ENCODE peak calls at places on chromosomes 7 and 10, in six cellular contexts. One of them, this sample, is unnamed.

GRCh38 chr7:128094686-128095085 is 63.4 kb upstream of the LRRC4 start:
- DNase-seq in colonic mucosa: no peak
- DNase-seq in neural progenitor cell: no peak
- DNase-seq in OCI-LY7: no peak
- DNase-seq in fibroblast of mammary gland: no peak
- DNase-seq in WERI-Rb-1: peak
- DNase-seq in this sample: no peak

GRCh38 chr10:125848371-125848770 is 25.0 kb downstream of the BCCIP start:
- DNase-seq in colonic mucosa: no peak
- DNase-seq in WERI-Rb-1: no peak
- DNase-seq in OCI-LY7: no peak
- DNase-seq in fibroblast of mammary gland: no peak
- DNase-seq in neural progenitor cell: no peak
- DNase-seq in this sample: no peak

GRCh38 chr10:60434418-60435046 is 44.9 kb upstream of the ANK3 start:
- DNase-seq in fibroblast of mammary gland: peak
- DNase-seq in WERI-Rb-1: peak
- DNase-seq in colonic mucosa: peak
- DNase-seq in OCI-LY7: peak
- DNase-seq in neural progenitor cell: peak
- DNase-seq in this sample: peak

GRCh38 chr7:94620703-94621118 is 35.2 kb downstream of the SGCE start:
- DNase-seq in neural progenitor cell: no peak
- DNase-seq in WERI-Rb-1: peak
- DNase-seq in OCI-LY7: no peak
- DNase-seq in colonic mucosa: peak
- DNase-seq in fibroblast of mammary gland: peak
- DNase-seq in this sample: peak

GRCh38 chr10:49552277-49552676 is 13.4 kb upstream of the ERCC6 start:
- DNase-seq in colonic mucosa: no peak
- DNase-seq in neural progenitor cell: no peak
- DNase-seq in fibroblast of mammary gland: peak
- DNase-seq in WERI-Rb-1: no peak
- DNase-seq in OCI-LY7: no peak
- DNase-seq in this sample: peak

GRCh38 chr7:100400656-100401055 is 27.4 kb downstream of the PILRA start:
- DNase-seq in colonic mucosa: no peak
- DNase-seq in fibroblast of mammary gland: no peak
- DNase-seq in neural progenitor cell: peak
- DNase-seq in OCI-LY7: peak
- DNase-seq in WERI-Rb-1: peak
- DNase-seq in this sample: peak

GRCh38 chr10:35795131-35795819 is 153.2 kb upstream of the FZD8 start:
- DNase-seq in OCI-LY7: no peak
- DNase-seq in fibroblast of mammary gland: no peak
- DNase-seq in neural progenitor cell: no peak
- DNase-seq in WERI-Rb-1: no peak
- DNase-seq in colonic mucosa: no peak
- DNase-seq in this sample: peak

GRCh38 chr7:37181550-37181932 is 267.1 kb downstream of the ELMO1 start:
- DNase-seq in colonic mucosa: no peak
- DNase-seq in WERI-Rb-1: no peak
- DNase-seq in fibroblast of mammary gland: no peak
- DNase-seq in OCI-LY7: no peak
- DNase-seq in neural progenitor cell: no peak
- DNase-seq in this sample: no peak

GRCh38 chr10:31321396-31321941 is 2.5 kb downstream of the ZEB1 start:
- DNase-seq in colonic mucosa: no peak
- DNase-seq in OCI-LY7: peak
- DNase-seq in WERI-Rb-1: no peak
- DNase-seq in fibroblast of mammary gland: peak
- DNase-seq in neural progenitor cell: peak
- DNase-seq in this sample: peak

GRCh38 chr10:70323143-70323696 is 39.4 kb upstream of the NPFFR1 start:
- DNase-seq in WERI-Rb-1: no peak
- DNase-seq in colonic mucosa: no peak
- DNase-seq in fibroblast of mammary gland: no peak
- DNase-seq in OCI-LY7: peak
- DNase-seq in neural progenitor cell: no peak
- DNase-seq in this sample: no peak

GRCh38 chr7:131145770-131146169 is 181.9 kb upstream of the MKLN1 start:
- DNase-seq in OCI-LY7: no peak
- DNase-seq in WERI-Rb-1: no peak
- DNase-seq in colonic mucosa: no peak
- DNase-seq in fibroblast of mammary gland: no peak
- DNase-seq in neural progenitor cell: no peak
- DNase-seq in this sample: no peak

GRCh38 chr10:2380218-2380617 is 642.9 kb upstream of the ADARB2 start:
- DNase-seq in OCI-LY7: no peak
- DNase-seq in WERI-Rb-1: no peak
- DNase-seq in neural progenitor cell: no peak
- DNase-seq in fibroblast of mammary gland: no peak
- DNase-seq in colonic mucosa: no peak
- DNase-seq in this sample: no peak

GRCh38 chr7:114922151-114922651 is 307 bp downstream of the MDFIC start:
- DNase-seq in WERI-Rb-1: peak
- DNase-seq in neural progenitor cell: peak
- DNase-seq in colonic mucosa: peak
- DNase-seq in OCI-LY7: no peak
- DNase-seq in fibroblast of mammary gland: peak
- DNase-seq in this sample: peak

GRCh38 chr10:61779950-61780659 is 117.4 kb downstream of the CABCOCO1 start:
- DNase-seq in colonic mucosa: peak
- DNase-seq in neural progenitor cell: no peak
- DNase-seq in WERI-Rb-1: no peak
- DNase-seq in fibroblast of mammary gland: peak
- DNase-seq in OCI-LY7: no peak
- DNase-seq in this sample: peak

GRCh38 chr10:110524179-110524863 is 26.6 kb downstream of the DUSP5 start:
- DNase-seq in colonic mucosa: no peak
- DNase-seq in WERI-Rb-1: no peak
- DNase-seq in fibroblast of mammary gland: peak
- DNase-seq in OCI-LY7: no peak
- DNase-seq in neural progenitor cell: no peak
- DNase-seq in this sample: no peak

GRCh38 chr10:34024708-34025425 is 690.4 kb upstream of the NRP1 start:
- DNase-seq in fibroblast of mammary gland: peak
- DNase-seq in OCI-LY7: no peak
- DNase-seq in colonic mucosa: peak
- DNase-seq in neural progenitor cell: no peak
- DNase-seq in WERI-Rb-1: peak
- DNase-seq in this sample: no peak

GRCh38 chr10:118842826-118843624 is 88.3 kb upstream of the CACUL1 start:
- DNase-seq in WERI-Rb-1: peak
- DNase-seq in fibroblast of mammary gland: no peak
- DNase-seq in OCI-LY7: no peak
- DNase-seq in colonic mucosa: no peak
- DNase-seq in neural progenitor cell: no peak
- DNase-seq in this sample: no peak

GRCh38 chr10:123284022-123284421 is 129.8 kb downstream of the BUB3 start:
- DNase-seq in neural progenitor cell: no peak
- DNase-seq in colonic mucosa: no peak
- DNase-seq in OCI-LY7: no peak
- DNase-seq in fibroblast of mammary gland: no peak
- DNase-seq in WERI-Rb-1: no peak
- DNase-seq in this sample: no peak

GRCh38 chr10:98486421-98486820 is 39.7 kb upstream of the HPS1 start:
- DNase-seq in colonic mucosa: no peak
- DNase-seq in neural progenitor cell: no peak
- DNase-seq in fibroblast of mammary gland: peak
- DNase-seq in WERI-Rb-1: no peak
- DNase-seq in OCI-LY7: no peak
- DNase-seq in this sample: peak

GRCh38 chr7:33191326-33191725 is 62.0 kb downstream of the BBS9 start:
- DNase-seq in OCI-LY7: peak
- DNase-seq in neural progenitor cell: no peak
- DNase-seq in fibroblast of mammary gland: no peak
- DNase-seq in WERI-Rb-1: no peak
- DNase-seq in colonic mucosa: no peak
- DNase-seq in this sample: no peak

GRCh38 chr10:14844948-14845347 is 6.8 kb downstream of the HSPA14 start:
- DNase-seq in colonic mucosa: no peak
- DNase-seq in fibroblast of mammary gland: no peak
- DNase-seq in neural progenitor cell: no peak
- DNase-seq in OCI-LY7: no peak
- DNase-seq in WERI-Rb-1: no peak
- DNase-seq in this sample: no peak
- TF ChIP-seq CTCF in colonic mucosa: no peak
- TF ChIP-seq CTCF in fibroblast of mammary gland: no peak
- TF ChIP-seq CTCF in neural progenitor cell: no peak
- TF ChIP-seq CTCF in OCI-LY7: no peak
- TF ChIP-seq CTCF in WERI-Rb-1: no peak
- TF ChIP-seq CTCF in this sample: no peak

DNA sequence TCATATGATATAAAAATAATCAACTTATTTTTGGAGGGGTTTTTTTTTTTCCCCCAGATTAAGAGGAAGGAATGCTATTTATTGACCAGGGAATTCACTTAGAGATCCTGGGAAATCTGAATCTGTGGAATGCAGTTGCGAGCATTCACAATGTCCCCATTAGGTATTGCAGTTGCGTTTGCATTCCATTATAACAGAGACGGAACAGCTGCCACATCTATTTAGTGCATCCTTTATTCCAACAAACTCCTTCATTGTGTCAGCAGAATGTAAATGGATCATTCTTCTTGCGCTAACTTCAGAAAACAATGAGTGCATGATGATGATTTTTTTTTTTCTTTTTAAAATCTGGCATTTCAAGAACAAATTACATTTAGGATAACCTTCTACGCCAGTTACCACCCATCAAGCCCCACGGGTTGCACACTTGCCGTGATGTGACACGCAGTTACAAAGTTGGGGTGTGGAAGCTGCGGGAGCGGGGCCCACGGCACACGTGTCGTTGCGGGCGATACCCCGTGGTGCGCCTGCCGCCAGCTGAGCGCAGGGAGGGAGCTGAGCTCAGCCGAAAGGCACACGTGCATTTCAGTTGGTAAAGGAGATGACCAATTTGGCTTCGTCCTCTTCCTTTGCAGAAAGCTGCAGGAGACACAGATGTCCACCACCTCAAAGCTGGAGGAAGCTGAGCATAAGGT is 175.5 kb upstream of the SH2B2 start:
- DNase-seq in OCI-LY7: no peak
- DNase-seq in WERI-Rb-1: no peak
- DNase-seq in fibroblast of mammary gland: no peak
- DNase-seq in neural progenitor cell: peak
- DNase-seq in colonic mucosa: no peak
- DNase-seq in this sample: no peak
- H3K4me3 ChIP-seq in OCI-LY7: no peak
- H3K4me3 ChIP-seq in WERI-Rb-1: no peak
- H3K4me3 ChIP-seq in fibroblast of mammary gland: no peak
- H3K4me3 ChIP-seq in neural progenitor cell: no peak
- H3K4me3 ChIP-seq in colonic mucosa: no peak
- H3K4me3 ChIP-seq in this sample: no peak

DNA sequence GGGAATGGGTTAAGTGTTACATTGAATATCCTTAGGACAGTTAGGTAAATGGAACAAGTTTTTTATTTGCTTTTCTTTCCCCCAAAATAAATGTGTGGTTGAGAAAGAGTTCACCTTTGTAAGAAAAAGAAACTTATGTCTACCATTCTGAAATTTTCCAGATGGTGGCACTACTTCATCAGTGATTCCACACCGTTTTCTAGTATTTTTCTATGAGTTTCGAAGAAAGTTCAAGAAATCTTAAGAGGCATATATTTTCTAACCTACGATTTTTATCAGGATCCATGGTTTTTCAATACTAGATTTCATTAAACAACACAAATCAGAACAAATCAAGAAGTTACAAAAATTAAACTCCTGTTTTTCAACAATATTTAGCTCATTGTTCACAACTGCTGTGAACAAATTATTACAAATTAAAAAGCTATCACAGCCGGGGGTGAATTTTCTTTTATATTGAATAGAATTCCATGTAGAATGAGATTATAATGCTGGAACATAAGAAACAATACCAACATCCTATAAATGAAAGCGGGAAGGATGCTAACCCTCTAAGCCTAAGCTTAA is 163.1 kb upstream of the NPVF start:
- DNase-seq in colonic mucosa: no peak
- DNase-seq in WERI-Rb-1: no peak
- DNase-seq in neural progenitor cell: peak
- DNase-seq in OCI-LY7: peak
- DNase-seq in fibroblast of mammary gland: peak
- DNase-seq in this sample: peak
- TF ChIP-seq CTCF in colonic mucosa: peak
- TF ChIP-seq CTCF in WERI-Rb-1: peak
- TF ChIP-seq CTCF in neural progenitor cell: peak
- TF ChIP-seq CTCF in OCI-LY7: peak
- TF ChIP-seq CTCF in fibroblast of mammary gland: peak
- TF ChIP-seq CTCF in this sample: peak

GRCh38 chr10:17233534-17233933 is 5.5 kb downstream of the VIM start:
- DNase-seq in neural progenitor cell: no peak
- DNase-seq in WERI-Rb-1: no peak
- DNase-seq in fibroblast of mammary gland: peak
- DNase-seq in colonic mucosa: peak
- DNase-seq in OCI-LY7: no peak
- DNase-seq in this sample: no peak
- H3K4me3 ChIP-seq in neural progenitor cell: no peak
- H3K4me3 ChIP-seq in WERI-Rb-1: no peak
- H3K4me3 ChIP-seq in fibroblast of mammary gland: peak
- H3K4me3 ChIP-seq in colonic mucosa: no peak
- H3K4me3 ChIP-seq in OCI-LY7: no peak
- H3K4me3 ChIP-seq in this sample: peak

DNA sequence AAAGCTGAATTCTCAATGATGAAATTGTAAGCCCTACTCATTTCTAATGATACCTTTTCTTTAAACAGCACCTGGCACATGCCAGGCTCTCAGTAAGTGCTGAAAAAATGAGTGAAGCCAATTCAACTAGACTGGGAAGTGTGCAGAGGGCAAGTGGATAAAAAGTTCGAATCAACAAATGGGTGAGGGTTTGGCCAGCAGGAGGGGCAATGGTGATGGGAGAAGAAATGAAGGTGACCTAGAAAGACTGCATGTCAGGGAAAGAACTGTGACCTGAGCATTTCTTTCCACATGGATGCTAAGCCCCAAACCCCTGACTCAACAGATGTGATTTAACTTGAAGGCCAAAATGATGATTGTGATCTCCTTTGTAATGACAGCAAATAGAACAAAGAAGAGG is 54.6 kb downstream of the DKK1 start:
- DNase-seq in OCI-LY7: no peak
- DNase-seq in colonic mucosa: no peak
- DNase-seq in neural progenitor cell: no peak
- DNase-seq in fibroblast of mammary gland: no peak
- DNase-seq in WERI-Rb-1: no peak
- DNase-seq in this sample: no peak
- TF ChIP-seq CTCF in OCI-LY7: no peak
- TF ChIP-seq CTCF in colonic mucosa: no peak
- TF ChIP-seq CTCF in neural progenitor cell: peak
- TF ChIP-seq CTCF in fibroblast of mammary gland: peak
- TF ChIP-seq CTCF in WERI-Rb-1: no peak
- TF ChIP-seq CTCF in this sample: no peak

This sample was measured in fibroblast of villous mesenchyme.